ENCODE peak calls at places on chromosome 6, in seven cellular contexts. R, Y, T, D, K, U and A are unnamed samples.

GRCh38 chr6:80771941-80772340 is 665.5 kb downstream of the BCKDHB start:
- DNase-seq in T (no peak), D (no peak), R (no peak), K (no peak), U (no peak), Y (no peak), A (no peak)

GRCh38 chr6:40550096-40550731 is 37.0 kb downstream of the LRFN2 start:
- DNase-seq in D (no peak), K (peak; percentile 28), Y (peak; percentile 35), U (peak; percentile 8), T (no peak), R (peak; percentile 20), A (no peak)

GRCh38 chr6:43724914-43725642 is 37.5 kb upstream of the MRPS18A start:
- DNase-seq in D (peak; percentile 88), T (peak; percentile 75), U (peak; percentile 91), R (peak; percentile 42), K (no peak), Y (no peak), A (no peak)

GRCh38 chr6:167701010-167701409 is 125.7 kb upstream of the AFDN start:
- DNase-seq in T (no peak), Y (no peak), K (no peak), U (no peak), D (peak; percentile 26), R (no peak), A (no peak)

GRCh38 chr6:161104966-161105365 is 113.4 kb downstream of the MAP3K4 start:
- DNase-seq in U (no peak), D (no peak), Y (no peak), R (no peak), K (no peak), T (no peak), A (no peak)

GRCh38 chr6:3869632-3870527 is 20.7 kb downstream of the FAM50B start:
- DNase-seq in T (no peak), Y (no peak), K (no peak), U (no peak), D (no peak), R (no peak), A (no peak)

GRCh38 chr6:161493731-161494130 is 219.9 kb upstream of the AGPAT4 start:
- DNase-seq in U (no peak), Y (no peak), K (no peak), D (no peak), R (no peak), T (no peak), A (no peak)

GRCh38 chr6:121533321-121533841 is 97.9 kb downstream of the GJA1 start:
- DNase-seq in T (no peak), U (peak; percentile 75), K (no peak), R (no peak), Y (no peak), D (no peak), A (no peak)

GRCh38 chr6:15246217-15247211 is 645 bp downstream of the JARID2 start:
- DNase-seq in Y (no peak), T (no peak), K (no peak), D (no peak), R (no peak), U (no peak), A (no peak)

GRCh38 chr6:112018619-112019416 is 35.1 kb upstream of the CCN6 start:
- DNase-seq in U (peak; percentile 40), K (no peak), R (peak; percentile 86), T (no peak), D (no peak), Y (peak; percentile 61), A (no peak)

GRCh38 chr6:2502998-2503674 is 247.6 kb downstream of the MYLK4 start:
- DNase-seq in U (no peak), T (no peak), K (no peak), Y (no peak), D (no peak), R (no peak), A (no peak)

GRCh38 chr6:2504495-2505064 is 246.1 kb downstream of the MYLK4 start:
- DNase-seq in T (no peak), Y (no peak), R (no peak), K (no peak), U (no peak), D (no peak), A (no peak)

GRCh38 chr6:2505624-2506023 is 245.1 kb downstream of the MYLK4 start:
- DNase-seq in T (no peak), R (no peak), K (no peak), U (no peak), D (no peak), Y (peak; percentile 30), A (no peak)

GRCh38 chr6:2502096-2502997 is 248.4 kb downstream of the MYLK4 start:
- DNase-seq in Y (no peak), D (no peak), U (no peak), K (no peak), T (no peak), R (no peak), A (no peak)

DNA sequence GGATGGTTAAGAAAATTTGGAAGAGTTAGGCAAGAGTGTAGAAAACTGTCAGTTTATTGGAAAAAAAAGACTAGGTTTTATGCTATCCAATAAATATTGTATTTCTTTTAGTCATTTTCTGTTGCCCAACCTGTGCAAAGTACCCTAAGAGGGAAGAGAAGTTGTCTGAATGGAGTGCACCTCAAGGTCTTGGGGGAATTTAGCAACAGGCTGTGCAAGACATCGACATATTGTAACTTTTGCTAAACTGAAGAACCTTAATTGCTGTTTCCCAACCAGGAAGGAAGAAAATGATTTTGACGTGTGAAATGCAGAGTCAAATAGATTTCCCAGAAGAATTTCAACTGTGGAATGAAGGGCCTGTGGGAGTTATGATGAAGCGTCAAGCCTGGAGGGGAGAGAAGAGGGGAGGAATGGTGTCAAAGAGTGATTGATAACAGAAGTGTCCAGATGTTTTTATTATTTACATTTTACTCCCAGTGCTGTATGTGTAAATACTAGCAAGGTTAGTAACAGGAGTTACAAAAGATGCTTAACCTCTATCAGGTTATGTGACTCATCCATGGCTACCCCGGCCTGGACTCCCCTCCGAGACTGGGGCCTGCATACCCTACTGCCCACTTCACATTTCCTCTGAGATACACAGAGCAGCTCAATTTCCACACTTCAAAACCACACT is 246.8 kb downstream of the MYLK4 start:
- DNase-seq in D (no peak), Y (no peak), K (no peak), R (no peak), T (no peak), U (no peak), A (no peak)
- H3K27ac ChIP-seq in D (no peak overlapping the region), Y (no peak overlapping the region), K (no peak overlapping the region), R (no peak overlapping the region), T (no peak overlapping the region), U (no peak overlapping the region), A (no peak overlapping the region)

GRCh38 chr6:72421387-72421786 is 200.5 kb upstream of the KCNQ5 start:
- DNase-seq in T (no peak), U (no peak), K (no peak), D (no peak), R (no peak), Y (no peak), A (no peak)
- H3K27ac ChIP-seq in T (no peak overlapping the region), U (no peak overlapping the region), K (peak overlapping the region; percentile 11), D (no peak overlapping the region), R (no peak overlapping the region), Y (no peak overlapping the region), A (no peak overlapping the region)

GRCh38 chr6:116016846-116017545 is 43.7 kb downstream of the FRK start:
- DNase-seq in R (no peak), K (no peak), U (peak; percentile 49), Y (no peak), T (no peak), D (no peak), A (no peak)

GRCh38 chr6:116015983-116016382 is 44.7 kb downstream of the FRK start:
- DNase-seq in U (no peak), D (no peak), K (no peak), Y (no peak), R (no peak), T (no peak), A (no peak)

GRCh38 chr6:116012966-116013365 is 47.7 kb downstream of the FRK start:
- DNase-seq in U (no peak), Y (no peak), R (no peak), D (no peak), T (no peak), K (no peak), A (no peak)

GRCh38 chr6:116017546-116018276 is 43.0 kb downstream of the FRK start:
- DNase-seq in T (no peak), K (no peak), U (no peak), Y (no peak), R (no peak), D (no peak), A (no peak)

DNA sequence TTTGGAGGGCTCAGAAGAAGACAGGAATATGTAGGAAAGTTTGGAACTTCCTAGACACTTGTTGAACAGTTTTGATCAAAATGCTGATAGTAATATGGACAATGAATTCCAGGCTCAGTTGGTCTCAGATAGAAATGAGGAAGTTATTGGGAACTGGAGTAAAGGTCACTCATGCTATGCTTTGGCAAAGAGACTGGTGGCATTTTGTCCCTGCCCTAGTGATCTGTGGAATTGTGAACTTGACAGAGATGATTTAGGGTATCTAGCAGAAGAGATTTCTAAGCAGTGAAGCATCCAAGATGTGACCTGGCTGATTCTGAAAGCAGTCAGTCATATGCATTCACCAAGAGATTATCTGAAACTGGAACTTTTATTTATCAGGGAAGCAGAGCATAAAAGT is 45.1 kb downstream of the FRK start:
- DNase-seq in K (no peak), U (no peak), R (no peak), Y (no peak), T (no peak), D (no peak), A (no peak)
- H3K27ac ChIP-seq in K (peak overlapping the region; percentile 90), U (no peak overlapping the region), R (no peak overlapping the region), Y (no peak overlapping the region), T (no peak overlapping the region), D (no peak overlapping the region), A (peak overlapping the region; percentile 97)

GRCh38 chr6:70668499-70668812 is 773 bp downstream of the SMAP1 start:
- DNase-seq in D (no peak), Y (no peak), U (no peak), T (no peak), K (no peak), R (peak; percentile 49), A (no peak)

GRCh38 chr6:70667256-70667710 is 400 bp upstream of the SMAP1 start:
- DNase-seq in U (no peak), D (no peak), K (no peak), T (no peak), R (no peak), Y (no peak), A (no peak)

GRCh38 chr6:70667711-70668498 is at the start of gene SMAP1:
- DNase-seq in Y (peak; percentile 98), R (peak; percentile 95), K (peak; percentile 82), U (peak; percentile 91), D (peak; percentile 96), T (peak; percentile 97), A (peak; percentile 93)

GRCh38 chr6:70669133-70669532 is 1.4 kb downstream of the SMAP1 start:
- DNase-seq in K (no peak), T (no peak), R (no peak), D (no peak), U (no peak), Y (no peak), A (no peak)

GRCh38 chr6:70666726-70667125 is 957 bp upstream of the SMAP1 start:
- DNase-seq in R (no peak), T (no peak), D (no peak), U (no peak), K (no peak), Y (no peak), A (no peak)
- H3K27ac ChIP-seq in R (peak overlapping the region; percentile 97), T (no peak overlapping the region), D (peak overlapping the region; percentile 90), U (peak overlapping the region; percentile 89), K (peak overlapping the region; percentile 92), Y (no peak overlapping the region), A (peak overlapping the region; percentile 64)